ENCODE peak calls at places on chromosomes 6 and 20, in eight cellular contexts. X, Q, E, H, C, P, I and V are unnamed samples. For H3K27me3 and H3K36me3, the result is how much of the 10 kb centered on the place peaks cover.

GRCh38 chr6:29611426-29611825 is 21.6 kb downstream of the GABBR1 start:
- DNase-seq in X (no peak), Q (no peak), E (no peak), H (no peak), C (no peak), P (no peak), I (no peak), V (no peak)

GRCh38 chr6:6612308-6612707 is 23.8 kb downstream of the LY86 start:
- DNase-seq in X (no peak), Q (no peak), E (no peak), H (no peak), C (no peak), P (no peak), I (no peak), V (no peak)

GRCh38 chr6:25359891-25360290 is 80.7 kb downstream of the CARMIL1 start:
- DNase-seq in X (no peak), Q (peak), E (no peak), H (no peak), C (no peak), P (no peak), I (no peak), V (no peak)

GRCh38 chr6:18451756-18452155 is 64.6 kb downstream of the RNF144B start:
- DNase-seq in X (no peak), Q (no peak), E (no peak), H (no peak), C (no peak), P (no peak), I (no peak), V (no peak)

GRCh38 chr20:10316582-10316981 is 98.0 kb downstream of the SNAP25 start:
- DNase-seq in X (no peak), Q (no peak), E (no peak), H (no peak), C (no peak), P (no peak), I (peak), V (no peak)

GRCh38 chr6:6657085-6657819 is 68.7 kb downstream of the LY86 start:
- DNase-seq in X (no peak), Q (no peak), E (no peak), H (no peak), C (no peak), P (no peak), I (no peak), V (no peak)

GRCh38 chr20:34604980-34605788 is 46.7 kb downstream of the MAP1LC3A start:
- DNase-seq in X (no peak), Q (no peak), E (no peak), H (no peak), C (no peak), P (no peak), I (no peak), V (no peak)

GRCh38 chr20:60108397-60108796 is 150.2 kb downstream of the CDH26 start:
- DNase-seq in X (no peak), Q (no peak), E (no peak), H (no peak), C (no peak), P (no peak), I (no peak), V (no peak)

GRCh38 chr6:72048080-72048479 is 161.7 kb downstream of the RIMS1 start:
- DNase-seq in X (no peak), Q (no peak), E (no peak), H (no peak), C (no peak), P (no peak), I (no peak), V (no peak)

GRCh38 chr6:40350942-40351217 is 236.3 kb downstream of the LRFN2 start:
- DNase-seq in X (no peak), Q (no peak), E (no peak), H (no peak), C (no peak), P (no peak), I (no peak), V (no peak)

GRCh38 chr6:109465772-109466171 is 10.2 kb upstream of the MICAL1 start:
- DNase-seq in X (no peak), Q (no peak), E (no peak), H (no peak), C (no peak), P (no peak), I (no peak), V (no peak)

GRCh38 chr20:41133709-41134361 is 3.5 kb upstream of the PLCG1 start:
- DNase-seq in X (no peak), Q (peak), E (peak), H (no peak), C (no peak), P (no peak), I (peak), V (no peak)

GRCh38 chr20:4439461-4439860 is 282.2 kb upstream of the PRND start:
- DNase-seq in X (no peak), Q (no peak), E (no peak), H (no peak), C (no peak), P (no peak), I (no peak), V (no peak)

GRCh38 chr20:50312682-50313187 is 122.1 kb downstream of the CEBPB start:
- DNase-seq in X (peak), Q (peak), E (no peak), H (peak), C (no peak), P (peak), I (no peak), V (no peak)

GRCh38 chr20:1169224-1169623 is 15.6 kb downstream of the TMEM74B start:
- DNase-seq in X (no peak), Q (no peak), E (no peak), H (no peak), C (no peak), P (no peak), I (no peak), V (no peak)

GRCh38 chr6:83429857-83430605 is 820 bp downstream of the ME1 start:
- DNase-seq in X (peak), Q (peak), E (no peak), H (no peak), C (peak), P (no peak), I (no peak), V (peak)

GRCh38 chr6:45428734-45429133 is 51.0 kb upstream of the SUPT3H start:
- DNase-seq in X (no peak), Q (no peak), E (no peak), H (no peak), C (no peak), P (no peak), I (no peak), V (no peak)

GRCh38 chr6:37668251-37668650 is 29.4 kb downstream of the MDGA1 start:
- DNase-seq in X (no peak), Q (no peak), E (no peak), H (no peak), C (no peak), P (no peak), I (no peak), V (no peak)

GRCh38 chr20:41232971-41233926 is 84.3 kb downstream of the ZHX3 start:
- DNase-seq in X (no peak), Q (no peak), E (no peak), H (no peak), C (no peak), P (no peak), I (no peak), V (no peak)

GRCh38 chr6:89050155-89050554 is 30.4 kb upstream of the PNRC1 start:
- DNase-seq in X (no peak), Q (peak), E (no peak), H (peak), C (no peak), P (peak), I (no peak), V (no peak)

GRCh38 chr20:35091808-35092523 is 641 bp downstream of the TRPC4AP start:
- DNase-seq in X (no peak), Q (peak), E (peak), H (no peak), C (no peak), P (no peak), I (no peak), V (no peak)

GRCh38 chr20:41230136-41230535 is 87.4 kb downstream of the ZHX3 start:
- DNase-seq in X (no peak), Q (no peak), E (no peak), H (no peak), C (no peak), P (no peak), I (no peak), V (no peak)

GRCh38 chr20:18388860-18389259 is 78.0 kb downstream of the DZANK1 start:
- DNase-seq in X (no peak), Q (no peak), E (no peak), H (peak), C (no peak), P (no peak), I (no peak), V (no peak)

GRCh38 chr6:11144393-11144829 is 32.9 kb upstream of the ERVFRD-1 start:
- DNase-seq in X (peak), Q (peak), E (peak), H (peak), C (peak), P (peak), I (peak), V (peak)

GRCh38 chr6:111721677-111722219 is 116.1 kb upstream of the TRAF3IP2 start:
- DNase-seq in X (no peak), Q (no peak), E (peak), H (no peak), C (no peak), P (no peak), I (no peak), V (peak)

GRCh38 chr6:48826884-48827701 is 636.0 kb downstream of the MMUT start:
- DNase-seq in X (peak), Q (peak), E (no peak), H (no peak), C (no peak), P (peak), I (no peak), V (no peak)

GRCh38 chr6:146106532-146106931 is 77.7 kb downstream of the GRM1 start:
- DNase-seq in X (no peak), Q (no peak), E (no peak), H (no peak), C (no peak), P (no peak), I (no peak), V (no peak)

GRCh38 chr6:42251500-42251899 is 33.8 kb upstream of the MRPS10 start:
- DNase-seq in X (no peak), Q (no peak), E (no peak), H (no peak), C (no peak), P (no peak), I (no peak), V (no peak)

GRCh38 chr6:87743454-87743853 is 41.4 kb upstream of the AKIRIN2 start:
- DNase-seq in X (no peak), Q (no peak), E (no peak), H (no peak), C (no peak), P (no peak), I (no peak), V (no peak)

GRCh38 chr20:2771631-2772080 is 28.8 kb downstream of the CPXM1 start:
- DNase-seq in X (no peak), Q (no peak), E (no peak), H (no peak), C (no peak), P (no peak), I (no peak), V (peak)

GRCh38 chr6:82118150-82118562 is 129.4 kb downstream of the IBTK start:
- DNase-seq in X (no peak), Q (no peak), E (no peak), H (no peak), C (no peak), P (no peak), I (no peak), V (no peak)

GRCh38 chr6:9914951-9915350 is 499.9 kb downstream of the TFAP2A start:
- DNase-seq in X (no peak), Q (no peak), E (no peak), H (no peak), C (no peak), P (no peak), I (no peak), V (no peak)

GRCh38 chr6:150711584-150712501 is 112.2 kb downstream of the PLEKHG1 start:
- DNase-seq in X (no peak), Q (peak), E (no peak), H (peak), C (no peak), P (no peak), I (no peak), V (no peak)

GRCh38 chr6:117545161-117545595 is 57.1 kb downstream of the GOPC start:
- DNase-seq in X (no peak), Q (no peak), E (no peak), H (no peak), C (no peak), P (no peak), I (no peak), V (no peak)

GRCh38 chr6:159125977-159126376 is 43.2 kb upstream of the FNDC1 start:
- DNase-seq in X (no peak), Q (no peak), E (no peak), H (no peak), C (no peak), P (no peak), I (no peak), V (no peak)

GRCh38 chr6:69022991-69023390 is 387.9 kb downstream of the ADGRB3 start:
- DNase-seq in X (no peak), Q (no peak), E (no peak), H (no peak), C (no peak), P (no peak), I (no peak), V (no peak)

DNA sequence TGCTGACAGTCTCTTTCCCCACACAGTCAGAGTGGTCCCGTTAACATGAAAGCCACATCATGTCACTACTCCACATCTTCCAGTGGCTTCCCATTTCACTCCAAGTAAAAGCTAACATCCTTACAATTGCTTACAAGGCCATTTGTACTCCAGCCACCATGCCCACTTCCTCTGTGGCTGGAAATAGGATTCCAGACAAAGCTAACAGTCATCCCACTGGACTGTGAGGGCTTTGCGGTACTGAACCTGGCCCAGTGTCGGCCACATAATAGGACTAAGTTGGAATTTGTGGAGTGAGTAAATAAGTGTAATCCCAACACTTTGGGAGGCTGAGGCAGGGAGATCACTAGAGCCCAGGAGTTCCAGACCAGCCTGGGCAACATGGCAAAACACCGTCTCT is 10.9 kb downstream of the CCM2L start:
- DNase-seq in X (no peak), Q (no peak), E (no peak), H (no peak), C (no peak), P (no peak), I (no peak), V (no peak)
- H3K27me3 ChIP-seq in X (under half), Q (half or more), E (under half), H (under half), C (under half), P (under half), I (under half), V (under half)

DNA sequence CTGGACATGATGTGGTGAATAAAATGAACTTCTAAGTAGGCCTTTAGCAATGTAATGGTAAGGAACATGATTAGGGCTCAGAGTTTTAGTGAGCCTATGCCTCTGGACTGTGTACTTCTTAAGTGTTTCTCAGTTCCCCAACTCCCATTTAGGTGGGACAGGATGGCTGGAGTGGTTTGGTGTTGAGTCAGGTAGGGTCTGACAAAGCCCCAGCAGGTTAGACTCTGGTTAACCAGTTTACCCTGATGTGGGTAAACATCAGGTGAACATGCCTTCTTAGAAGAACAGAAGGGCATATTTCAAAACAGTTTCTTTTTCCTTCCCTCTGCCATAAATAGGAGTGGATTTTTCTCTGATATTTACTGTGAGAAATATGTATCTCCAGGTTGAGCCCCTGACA is 1548.7 kb downstream of the GRIK2 start:
- DNase-seq in X (no peak), Q (no peak), E (no peak), H (no peak), C (no peak), P (no peak), I (no peak), V (no peak)
- H3K4me3 ChIP-seq in X (no peak), Q (no peak), E (no peak), H (no peak), C (no peak), P (no peak), I (no peak), V (no peak)

GRCh38 chr6:34760108-34760507 is 2.8 kb downstream of the SNRPC start:
- DNase-seq in X (no peak), Q (no peak), E (no peak), H (no peak), C (no peak), P (no peak), I (no peak), V (no peak)
- H3K36me3 ChIP-seq in X (half or more), Q (under half), E (under half), H (under half), C (under half), P (under half), I (under half), V (under half)

GRCh38 chr20:58585753-58586540 is 65.1 kb upstream of the STX16 start:
- DNase-seq in X (no peak), Q (no peak), E (no peak), H (no peak), C (no peak), P (peak), I (no peak), V (no peak)

GRCh38 chr20:58587467-58587866 is 63.6 kb upstream of the STX16 start:
- DNase-seq in X (no peak), Q (no peak), E (no peak), H (no peak), C (no peak), P (peak), I (no peak), V (no peak)

GRCh38 chr20:58584881-58585752 is 66.0 kb upstream of the STX16 start:
- DNase-seq in X (peak), Q (no peak), E (no peak), H (no peak), C (no peak), P (peak), I (no peak), V (no peak)

GRCh38 chr20:58584051-58584824 is 66.8 kb upstream of the STX16 start:
- DNase-seq in X (no peak), Q (no peak), E (no peak), H (no peak), C (no peak), P (no peak), I (no peak), V (no peak)

DNA sequence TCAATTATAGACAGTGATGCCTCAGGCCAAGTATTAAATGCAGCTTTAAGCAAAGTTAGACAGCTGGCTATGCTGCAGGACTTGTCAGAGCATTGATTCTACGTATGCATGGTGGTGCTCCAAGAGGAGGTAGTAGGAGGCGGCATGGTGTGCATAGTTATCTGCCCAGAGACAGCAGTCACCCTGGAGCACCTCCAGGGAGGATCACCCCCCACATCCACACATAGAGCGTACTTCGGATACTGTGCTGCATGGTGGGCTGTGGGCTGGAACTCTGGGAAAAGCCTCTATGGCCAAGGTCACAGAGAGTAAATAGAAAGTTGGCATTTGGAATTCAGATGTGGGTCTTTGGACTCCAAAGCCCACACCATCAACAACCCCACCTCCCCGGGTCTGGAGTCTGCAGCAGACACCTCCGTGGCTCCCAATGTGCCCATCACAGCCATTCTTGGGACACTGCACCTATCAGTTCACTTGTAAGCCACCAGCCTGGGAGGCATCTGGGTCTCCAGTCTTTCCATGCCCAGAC is 64.5 kb upstream of the STX16 start:
- DNase-seq in X (no peak), Q (no peak), E (no peak), H (no peak), C (no peak), P (no peak), I (no peak), V (no peak)
- H3K27me3 ChIP-seq in X (under half), Q (under half), E (under half), H (under half), C (under half), P (under half), I (under half), V (under half)

GRCh38 chr6:74074609-74075008 is 378.6 kb downstream of the CD109 start:
- DNase-seq in X (no peak), Q (no peak), E (no peak), H (no peak), C (no peak), P (no peak), I (no peak), V (no peak)
- H3K4me3 ChIP-seq in X (no peak), Q (no peak), E (no peak), H (no peak), C (no peak), P (no peak), I (no peak), V (no peak)

GRCh38 chr20:49078310-49078709 is 32.2 kb downstream of the CSE1L start:
- DNase-seq in X (no peak), Q (no peak), E (no peak), H (no peak), C (no peak), P (no peak), I (no peak), V (no peak)

GRCh38 chr20:49074521-49074920 is 28.4 kb downstream of the CSE1L start:
- DNase-seq in X (no peak), Q (no peak), E (no peak), H (no peak), C (no peak), P (no peak), I (no peak), V (no peak)
- H3K36me3 ChIP-seq in X (half or more), Q (half or more), E (half or more), H (under half), C (half or more), P (under half), I (half or more), V (half or more)

GRCh38 chr6:84764332-84765049 is at the start of gene TBX18:
- DNase-seq in X (peak), Q (peak), E (no peak), H (peak), C (no peak), P (peak), I (no peak), V (peak)
- H3K27me3 ChIP-seq in X (under half), Q (half or more), E (under half), H (under half), C (under half), P (under half), I (under half), V (half or more)

GRCh38 chr6:157017022-157017421 is 239.8 kb downstream of the ARID1B start:
- DNase-seq in X (no peak), Q (no peak), E (no peak), H (no peak), C (no peak), P (no peak), I (no peak), V (no peak)

GRCh38 chr6:157014871-157015270 is 237.7 kb downstream of the ARID1B start:
- DNase-seq in X (no peak), Q (no peak), E (no peak), H (no peak), C (peak), P (no peak), I (no peak), V (no peak)

GRCh38 chr6:157017861-157018260 is 240.7 kb downstream of the ARID1B start:
- DNase-seq in X (no peak), Q (no peak), E (no peak), H (no peak), C (no peak), P (no peak), I (no peak), V (no peak)

GRCh38 chr6:157012355-157012754 is 235.2 kb downstream of the ARID1B start:
- DNase-seq in X (no peak), Q (no peak), E (no peak), H (no peak), C (no peak), P (no peak), I (no peak), V (no peak)

GRCh38 chr6:157013649-157014365 is 236.6 kb downstream of the ARID1B start:
- DNase-seq in X (no peak), Q (no peak), E (no peak), H (no peak), C (no peak), P (no peak), I (no peak), V (no peak)
- H3K4me3 ChIP-seq in X (no peak), Q (no peak), E (no peak), H (no peak), C (no peak), P (no peak), I (no peak), V (no peak)